ENCODE peak calls at places on chromosome 22, in eight cellular contexts. One of them, this sample, is unnamed.

GRCh38 chr22:46086577-46087335 is 63.6 kb upstream of the PPARA start:
- DNase-seq in stimulated activated CD8-positive, alpha-beta memory T cell treated with anti-CD3 and anti-CD28 coated beads, Interleukin-15, amount 100 ng/mL, for 1 hour: no peak
- DNase-seq in ovary: peak
- DNase-seq in NCI-H1092 treated with DMSO at 0.1 percent for 48 hours: no peak
- DNase-seq in HAP-1: no peak
- DNase-seq in endodermal cell: no peak
- DNase-seq in omental fat pad: no peak
- DNase-seq in T-helper 2 cell: no peak
- DNase-seq in this sample: no peak

GRCh38 chr22:18071968-18072310 is 5.9 kb upstream of the PEX26 start:
- DNase-seq in stimulated activated CD8-positive, alpha-beta memory T cell treated with anti-CD3 and anti-CD28 coated beads, Interleukin-15, amount 100 ng/mL, for 1 hour: no peak
- DNase-seq in ovary: no peak
- DNase-seq in NCI-H1092 treated with DMSO at 0.1 percent for 48 hours: no peak
- DNase-seq in HAP-1: no peak
- DNase-seq in endodermal cell: no peak
- DNase-seq in omental fat pad: no peak
- DNase-seq in T-helper 2 cell: no peak
- DNase-seq in this sample: no peak

GRCh38 chr22:40594346-40594745 is 42.2 kb downstream of the MRTFA start:
- DNase-seq in stimulated activated CD8-positive, alpha-beta memory T cell treated with anti-CD3 and anti-CD28 coated beads, Interleukin-15, amount 100 ng/mL, for 1 hour: no peak
- DNase-seq in ovary: no peak
- DNase-seq in NCI-H1092 treated with DMSO at 0.1 percent for 48 hours: no peak
- DNase-seq in HAP-1: no peak
- DNase-seq in endodermal cell: no peak
- DNase-seq in omental fat pad: no peak
- DNase-seq in T-helper 2 cell: no peak
- DNase-seq in this sample: no peak

GRCh38 chr22:22591348-22592299 is 32.6 kb upstream of the PRAME start:
- DNase-seq in stimulated activated CD8-positive, alpha-beta memory T cell treated with anti-CD3 and anti-CD28 coated beads, Interleukin-15, amount 100 ng/mL, for 1 hour: no peak
- DNase-seq in ovary: no peak
- DNase-seq in NCI-H1092 treated with DMSO at 0.1 percent for 48 hours: no peak
- DNase-seq in HAP-1: no peak
- DNase-seq in endodermal cell: no peak
- DNase-seq in omental fat pad: no peak
- DNase-seq in T-helper 2 cell: no peak
- DNase-seq in this sample: peak

GRCh38 chr22:38756631-38757463 is 1.0 kb upstream of the SUN2 start:
- DNase-seq in stimulated activated CD8-positive, alpha-beta memory T cell treated with anti-CD3 and anti-CD28 coated beads, Interleukin-15, amount 100 ng/mL, for 1 hour: no peak
- DNase-seq in ovary: no peak
- DNase-seq in NCI-H1092 treated with DMSO at 0.1 percent for 48 hours: peak
- DNase-seq in HAP-1: no peak
- DNase-seq in endodermal cell: no peak
- DNase-seq in omental fat pad: no peak
- DNase-seq in T-helper 2 cell: no peak
- DNase-seq in this sample: peak

GRCh38 chr22:46528121-46528610 is 9.3 kb downstream of the CELSR1 start:
- DNase-seq in stimulated activated CD8-positive, alpha-beta memory T cell treated with anti-CD3 and anti-CD28 coated beads, Interleukin-15, amount 100 ng/mL, for 1 hour: no peak
- DNase-seq in ovary: no peak
- DNase-seq in NCI-H1092 treated with DMSO at 0.1 percent for 48 hours: no peak
- DNase-seq in HAP-1: no peak
- DNase-seq in endodermal cell: peak
- DNase-seq in omental fat pad: no peak
- DNase-seq in T-helper 2 cell: no peak
- DNase-seq in this sample: peak

GRCh38 chr22:18970180-18970947 is 34.3 kb upstream of the PRODH start:
- DNase-seq in stimulated activated CD8-positive, alpha-beta memory T cell treated with anti-CD3 and anti-CD28 coated beads, Interleukin-15, amount 100 ng/mL, for 1 hour: no peak
- DNase-seq in ovary: no peak
- DNase-seq in NCI-H1092 treated with DMSO at 0.1 percent for 48 hours: peak
- DNase-seq in HAP-1: peak
- DNase-seq in endodermal cell: peak
- DNase-seq in omental fat pad: no peak
- DNase-seq in T-helper 2 cell: no peak
- DNase-seq in this sample: peak

GRCh38 chr22:20299736-20300136 is 20.1 kb downstream of the DGCR6L start:
- DNase-seq in stimulated activated CD8-positive, alpha-beta memory T cell treated with anti-CD3 and anti-CD28 coated beads, Interleukin-15, amount 100 ng/mL, for 1 hour: no peak
- DNase-seq in ovary: peak
- DNase-seq in NCI-H1092 treated with DMSO at 0.1 percent for 48 hours: no peak
- DNase-seq in HAP-1: no peak
- DNase-seq in endodermal cell: no peak
- DNase-seq in omental fat pad: no peak
- DNase-seq in T-helper 2 cell: no peak
- DNase-seq in this sample: peak

GRCh38 chr22:19871845-19872778 is 17.4 kb upstream of the GNB1L start:
- DNase-seq in stimulated activated CD8-positive, alpha-beta memory T cell treated with anti-CD3 and anti-CD28 coated beads, Interleukin-15, amount 100 ng/mL, for 1 hour: no peak
- DNase-seq in ovary: peak
- DNase-seq in NCI-H1092 treated with DMSO at 0.1 percent for 48 hours: no peak
- DNase-seq in HAP-1: peak
- DNase-seq in endodermal cell: peak
- DNase-seq in omental fat pad: peak
- DNase-seq in T-helper 2 cell: no peak
- DNase-seq in this sample: no peak

GRCh38 chr22:50014655-50015401 is 2.3 kb upstream of the IL17REL start:
- DNase-seq in stimulated activated CD8-positive, alpha-beta memory T cell treated with anti-CD3 and anti-CD28 coated beads, Interleukin-15, amount 100 ng/mL, for 1 hour: no peak
- DNase-seq in ovary: peak
- DNase-seq in NCI-H1092 treated with DMSO at 0.1 percent for 48 hours: no peak
- DNase-seq in HAP-1: no peak
- DNase-seq in endodermal cell: peak
- DNase-seq in omental fat pad: no peak
- DNase-seq in T-helper 2 cell: peak
- DNase-seq in this sample: no peak

GRCh38 chr22:39292561-39293074 is 26.8 kb downstream of the RPL3 start:
- DNase-seq in stimulated activated CD8-positive, alpha-beta memory T cell treated with anti-CD3 and anti-CD28 coated beads, Interleukin-15, amount 100 ng/mL, for 1 hour: no peak
- DNase-seq in ovary: peak
- DNase-seq in NCI-H1092 treated with DMSO at 0.1 percent for 48 hours: no peak
- DNase-seq in HAP-1: peak
- DNase-seq in endodermal cell: peak
- DNase-seq in omental fat pad: peak
- DNase-seq in T-helper 2 cell: no peak
- DNase-seq in this sample: peak

GRCh38 chr22:29310863-29311339 is 4.5 kb downstream of the GAS2L1 start:
- DNase-seq in stimulated activated CD8-positive, alpha-beta memory T cell treated with anti-CD3 and anti-CD28 coated beads, Interleukin-15, amount 100 ng/mL, for 1 hour: peak
- DNase-seq in ovary: peak
- DNase-seq in NCI-H1092 treated with DMSO at 0.1 percent for 48 hours: peak
- DNase-seq in HAP-1: peak
- DNase-seq in endodermal cell: peak
- DNase-seq in omental fat pad: peak
- DNase-seq in T-helper 2 cell: no peak
- DNase-seq in this sample: peak

GRCh38 chr22:50340157-50340879 is 2.8 kb upstream of the PPP6R2 start:
- DNase-seq in stimulated activated CD8-positive, alpha-beta memory T cell treated with anti-CD3 and anti-CD28 coated beads, Interleukin-15, amount 100 ng/mL, for 1 hour: no peak
- DNase-seq in ovary: no peak
- DNase-seq in NCI-H1092 treated with DMSO at 0.1 percent for 48 hours: no peak
- DNase-seq in HAP-1: peak
- DNase-seq in endodermal cell: peak
- DNase-seq in omental fat pad: no peak
- DNase-seq in T-helper 2 cell: no peak
- DNase-seq in this sample: peak

GRCh38 chr22:50436841-50437341 is 37.9 kb downstream of the SBF1 start:
- DNase-seq in stimulated activated CD8-positive, alpha-beta memory T cell treated with anti-CD3 and anti-CD28 coated beads, Interleukin-15, amount 100 ng/mL, for 1 hour: no peak
- DNase-seq in ovary: no peak
- DNase-seq in NCI-H1092 treated with DMSO at 0.1 percent for 48 hours: no peak
- DNase-seq in HAP-1: no peak
- DNase-seq in endodermal cell: no peak
- DNase-seq in omental fat pad: no peak
- DNase-seq in T-helper 2 cell: no peak
- DNase-seq in this sample: no peak

GRCh38 chr22:26617251-26618199 is at the start of gene CRYBB1:
- DNase-seq in stimulated activated CD8-positive, alpha-beta memory T cell treated with anti-CD3 and anti-CD28 coated beads, Interleukin-15, amount 100 ng/mL, for 1 hour: no peak
- DNase-seq in ovary: no peak
- DNase-seq in NCI-H1092 treated with DMSO at 0.1 percent for 48 hours: no peak
- DNase-seq in HAP-1: no peak
- DNase-seq in endodermal cell: peak
- DNase-seq in omental fat pad: no peak
- DNase-seq in T-helper 2 cell: no peak
- DNase-seq in this sample: no peak

GRCh38 chr22:19636696-19637355 is 77.5 kb upstream of the SEPTIN5 start:
- DNase-seq in stimulated activated CD8-positive, alpha-beta memory T cell treated with anti-CD3 and anti-CD28 coated beads, Interleukin-15, amount 100 ng/mL, for 1 hour: no peak
- DNase-seq in ovary: no peak
- DNase-seq in NCI-H1092 treated with DMSO at 0.1 percent for 48 hours: no peak
- DNase-seq in HAP-1: no peak
- DNase-seq in endodermal cell: peak
- DNase-seq in omental fat pad: no peak
- DNase-seq in T-helper 2 cell: no peak
- DNase-seq in this sample: no peak

GRCh38 chr22:22787805-22788459 is 99.7 kb upstream of the IGLL5 start:
- DNase-seq in stimulated activated CD8-positive, alpha-beta memory T cell treated with anti-CD3 and anti-CD28 coated beads, Interleukin-15, amount 100 ng/mL, for 1 hour: peak
- DNase-seq in ovary: peak
- DNase-seq in NCI-H1092 treated with DMSO at 0.1 percent for 48 hours: peak
- DNase-seq in HAP-1: peak
- DNase-seq in endodermal cell: peak
- DNase-seq in omental fat pad: peak
- DNase-seq in T-helper 2 cell: peak
- DNase-seq in this sample: peak

GRCh38 chr22:48236261-48236660 is 1473.8 kb downstream of the TBC1D22A start:
- DNase-seq in stimulated activated CD8-positive, alpha-beta memory T cell treated with anti-CD3 and anti-CD28 coated beads, Interleukin-15, amount 100 ng/mL, for 1 hour: no peak
- DNase-seq in ovary: no peak
- DNase-seq in NCI-H1092 treated with DMSO at 0.1 percent for 48 hours: no peak
- DNase-seq in HAP-1: no peak
- DNase-seq in endodermal cell: no peak
- DNase-seq in omental fat pad: no peak
- DNase-seq in T-helper 2 cell: no peak
- DNase-seq in this sample: no peak

GRCh38 chr22:35506259-35506570 is 34.4 kb upstream of the RASD2 start:
- DNase-seq in stimulated activated CD8-positive, alpha-beta memory T cell treated with anti-CD3 and anti-CD28 coated beads, Interleukin-15, amount 100 ng/mL, for 1 hour: no peak
- DNase-seq in ovary: no peak
- DNase-seq in NCI-H1092 treated with DMSO at 0.1 percent for 48 hours: no peak
- DNase-seq in HAP-1: no peak
- DNase-seq in endodermal cell: no peak
- DNase-seq in omental fat pad: no peak
- DNase-seq in T-helper 2 cell: no peak
- DNase-seq in this sample: no peak

GRCh38 chr22:22374163-22374562 is 129.6 kb downstream of the VPREB1 start:
- DNase-seq in stimulated activated CD8-positive, alpha-beta memory T cell treated with anti-CD3 and anti-CD28 coated beads, Interleukin-15, amount 100 ng/mL, for 1 hour: no peak
- DNase-seq in ovary: no peak
- DNase-seq in NCI-H1092 treated with DMSO at 0.1 percent for 48 hours: no peak
- DNase-seq in HAP-1: no peak
- DNase-seq in endodermal cell: no peak
- DNase-seq in omental fat pad: no peak
- DNase-seq in T-helper 2 cell: no peak
- DNase-seq in this sample: no peak

GRCh38 chr22:40666151-40666848 is 13.0 kb upstream of the MCHR1 start:
- DNase-seq in stimulated activated CD8-positive, alpha-beta memory T cell treated with anti-CD3 and anti-CD28 coated beads, Interleukin-15, amount 100 ng/mL, for 1 hour: no peak
- DNase-seq in ovary: no peak
- DNase-seq in NCI-H1092 treated with DMSO at 0.1 percent for 48 hours: no peak
- DNase-seq in HAP-1: no peak
- DNase-seq in endodermal cell: no peak
- DNase-seq in omental fat pad: no peak
- DNase-seq in T-helper 2 cell: no peak
- DNase-seq in this sample: no peak

GRCh38 chr22:19195796-19196731 is 17.5 kb upstream of the SLC25A1 start:
- DNase-seq in stimulated activated CD8-positive, alpha-beta memory T cell treated with anti-CD3 and anti-CD28 coated beads, Interleukin-15, amount 100 ng/mL, for 1 hour: no peak
- DNase-seq in ovary: no peak
- DNase-seq in NCI-H1092 treated with DMSO at 0.1 percent for 48 hours: no peak
- DNase-seq in HAP-1: no peak
- DNase-seq in endodermal cell: no peak
- DNase-seq in omental fat pad: no peak
- DNase-seq in T-helper 2 cell: no peak
- DNase-seq in this sample: no peak

GRCh38 chr22:35997438-35997837 is 31.2 kb downstream of the RBFOX2 start:
- DNase-seq in stimulated activated CD8-positive, alpha-beta memory T cell treated with anti-CD3 and anti-CD28 coated beads, Interleukin-15, amount 100 ng/mL, for 1 hour: no peak
- DNase-seq in ovary: no peak
- DNase-seq in NCI-H1092 treated with DMSO at 0.1 percent for 48 hours: no peak
- DNase-seq in HAP-1: no peak
- DNase-seq in endodermal cell: no peak
- DNase-seq in omental fat pad: no peak
- DNase-seq in T-helper 2 cell: no peak
- DNase-seq in this sample: no peak

GRCh38 chr22:35154937-35155387 is 89.0 kb downstream of the ISX start:
- DNase-seq in stimulated activated CD8-positive, alpha-beta memory T cell treated with anti-CD3 and anti-CD28 coated beads, Interleukin-15, amount 100 ng/mL, for 1 hour: no peak
- DNase-seq in ovary: peak
- DNase-seq in NCI-H1092 treated with DMSO at 0.1 percent for 48 hours: peak
- DNase-seq in HAP-1: peak
- DNase-seq in endodermal cell: peak
- DNase-seq in omental fat pad: no peak
- DNase-seq in T-helper 2 cell: no peak
- DNase-seq in this sample: peak

GRCh38 chr22:36671398-36671797 is 32.2 kb downstream of the CACNG2 start:
- DNase-seq in stimulated activated CD8-positive, alpha-beta memory T cell treated with anti-CD3 and anti-CD28 coated beads, Interleukin-15, amount 100 ng/mL, for 1 hour: no peak
- DNase-seq in ovary: no peak
- DNase-seq in NCI-H1092 treated with DMSO at 0.1 percent for 48 hours: no peak
- DNase-seq in HAP-1: no peak
- DNase-seq in endodermal cell: no peak
- DNase-seq in omental fat pad: no peak
- DNase-seq in T-helper 2 cell: no peak
- DNase-seq in this sample: no peak

GRCh38 chr22:42646569-42647525 is 2.3 kb downstream of the CYB5R3 start:
- DNase-seq in stimulated activated CD8-positive, alpha-beta memory T cell treated with anti-CD3 and anti-CD28 coated beads, Interleukin-15, amount 100 ng/mL, for 1 hour: no peak
- DNase-seq in ovary: peak
- DNase-seq in NCI-H1092 treated with DMSO at 0.1 percent for 48 hours: no peak
- DNase-seq in HAP-1: no peak
- DNase-seq in endodermal cell: no peak
- DNase-seq in omental fat pad: no peak
- DNase-seq in T-helper 2 cell: no peak
- DNase-seq in this sample: peak

GRCh38 chr22:46561435-46561905 is 24.1 kb upstream of the CELSR1 start:
- DNase-seq in stimulated activated CD8-positive, alpha-beta memory T cell treated with anti-CD3 and anti-CD28 coated beads, Interleukin-15, amount 100 ng/mL, for 1 hour: no peak
- DNase-seq in ovary: no peak
- DNase-seq in NCI-H1092 treated with DMSO at 0.1 percent for 48 hours: no peak
- DNase-seq in HAP-1: peak
- DNase-seq in endodermal cell: peak
- DNase-seq in omental fat pad: no peak
- DNase-seq in T-helper 2 cell: no peak
- DNase-seq in this sample: peak

GRCh38 chr22:36546092-36546804 is 17.3 kb upstream of the EIF3D start:
- DNase-seq in stimulated activated CD8-positive, alpha-beta memory T cell treated with anti-CD3 and anti-CD28 coated beads, Interleukin-15, amount 100 ng/mL, for 1 hour: no peak
- DNase-seq in ovary: no peak
- DNase-seq in NCI-H1092 treated with DMSO at 0.1 percent for 48 hours: peak
- DNase-seq in HAP-1: peak
- DNase-seq in endodermal cell: peak
- DNase-seq in omental fat pad: no peak
- DNase-seq in T-helper 2 cell: no peak
- DNase-seq in this sample: peak

GRCh38 chr22:47022075-47022473 is 259.6 kb downstream of the TBC1D22A start:
- DNase-seq in stimulated activated CD8-positive, alpha-beta memory T cell treated with anti-CD3 and anti-CD28 coated beads, Interleukin-15, amount 100 ng/mL, for 1 hour: no peak
- DNase-seq in ovary: peak
- DNase-seq in NCI-H1092 treated with DMSO at 0.1 percent for 48 hours: no peak
- DNase-seq in HAP-1: no peak
- DNase-seq in endodermal cell: no peak
- DNase-seq in omental fat pad: no peak
- DNase-seq in T-helper 2 cell: no peak
- DNase-seq in this sample: no peak

GRCh38 chr22:44758354-44758969 is 6.1 kb downstream of the ARHGAP8 start:
- DNase-seq in stimulated activated CD8-positive, alpha-beta memory T cell treated with anti-CD3 and anti-CD28 coated beads, Interleukin-15, amount 100 ng/mL, for 1 hour: no peak
- DNase-seq in ovary: no peak
- DNase-seq in NCI-H1092 treated with DMSO at 0.1 percent for 48 hours: no peak
- DNase-seq in HAP-1: no peak
- DNase-seq in endodermal cell: no peak
- DNase-seq in omental fat pad: no peak
- DNase-seq in T-helper 2 cell: no peak
- DNase-seq in this sample: peak

GRCh38 chr22:24951942-24952836 is at the start of gene KIAA1671:
- DNase-seq in stimulated activated CD8-positive, alpha-beta memory T cell treated with anti-CD3 and anti-CD28 coated beads, Interleukin-15, amount 100 ng/mL, for 1 hour: peak
- DNase-seq in ovary: peak
- DNase-seq in NCI-H1092 treated with DMSO at 0.1 percent for 48 hours: peak
- DNase-seq in HAP-1: peak
- DNase-seq in endodermal cell: peak
- DNase-seq in omental fat pad: peak
- DNase-seq in T-helper 2 cell: peak
- DNase-seq in this sample: peak